ENCODE peak calls at places on chromosomes 12 and 14, in nine cellular contexts. One of them, this sample, is unnamed.

GRCh38 chr12:107398101-107398500 is 287.5 kb upstream of the PWP1 start:
- DNase-seq in AG10803: no peak
- DNase-seq in B cell: no peak
- DNase-seq in OCI-LY7: no peak
- DNase-seq in fibroblast of lung: no peak
- DNase-seq in SK-N-SH: peak
- DNase-seq in cardiac fibroblast: no peak
- DNase-seq in DND-41: no peak
- DNase-seq in psoas muscle: no peak
- DNase-seq in this sample: no peak

GRCh38 chr14:71139058-71139946 is 232.0 kb downstream of the PCNX1 start:
- DNase-seq in AG10803: peak
- DNase-seq in SK-N-SH: peak
- DNase-seq in DND-41: peak
- DNase-seq in B cell: peak
- DNase-seq in fibroblast of lung: peak
- DNase-seq in psoas muscle: peak
- DNase-seq in cardiac fibroblast: peak
- DNase-seq in OCI-LY7: peak
- DNase-seq in this sample: peak

GRCh38 chr14:93536945-93537344 is 106.2 kb downstream of the UNC79 start:
- DNase-seq in DND-41: no peak
- DNase-seq in B cell: peak
- DNase-seq in psoas muscle: no peak
- DNase-seq in AG10803: no peak
- DNase-seq in OCI-LY7: no peak
- DNase-seq in SK-N-SH: peak
- DNase-seq in fibroblast of lung: no peak
- DNase-seq in cardiac fibroblast: no peak
- DNase-seq in this sample: no peak

GRCh38 chr12:121649819-121650353 is 19.6 kb downstream of the MORN3 start:
- DNase-seq in DND-41: peak
- DNase-seq in cardiac fibroblast: no peak
- DNase-seq in psoas muscle: no peak
- DNase-seq in fibroblast of lung: no peak
- DNase-seq in B cell: no peak
- DNase-seq in OCI-LY7: no peak
- DNase-seq in SK-N-SH: no peak
- DNase-seq in AG10803: no peak
- DNase-seq in this sample: no peak

GRCh38 chr12:121442028-121442948 is 42.4 kb downstream of the RNF34 start:
- DNase-seq in cardiac fibroblast: no peak
- DNase-seq in B cell: no peak
- DNase-seq in fibroblast of lung: no peak
- DNase-seq in OCI-LY7: no peak
- DNase-seq in SK-N-SH: peak
- DNase-seq in DND-41: no peak
- DNase-seq in psoas muscle: no peak
- DNase-seq in AG10803: no peak
- DNase-seq in this sample: no peak

GRCh38 chr12:32126720-32127119 is 20.1 kb downstream of the BICD1 start:
- DNase-seq in fibroblast of lung: no peak
- DNase-seq in psoas muscle: no peak
- DNase-seq in cardiac fibroblast: peak
- DNase-seq in DND-41: no peak
- DNase-seq in AG10803: peak
- DNase-seq in SK-N-SH: no peak
- DNase-seq in B cell: no peak
- DNase-seq in OCI-LY7: no peak
- DNase-seq in this sample: no peak

GRCh38 chr12:119178544-119179334 is at the start of gene HSPB8:
- DNase-seq in fibroblast of lung: peak
- DNase-seq in psoas muscle: peak
- DNase-seq in OCI-LY7: no peak
- DNase-seq in AG10803: peak
- DNase-seq in B cell: no peak
- DNase-seq in DND-41: no peak
- DNase-seq in SK-N-SH: peak
- DNase-seq in cardiac fibroblast: peak
- DNase-seq in this sample: no peak

GRCh38 chr12:50927356-50927755 is 25.0 kb upstream of the HIGD1C start:
- DNase-seq in cardiac fibroblast: no peak
- DNase-seq in psoas muscle: no peak
- DNase-seq in OCI-LY7: no peak
- DNase-seq in DND-41: no peak
- DNase-seq in B cell: no peak
- DNase-seq in SK-N-SH: no peak
- DNase-seq in AG10803: no peak
- DNase-seq in fibroblast of lung: no peak
- DNase-seq in this sample: no peak

GRCh38 chr12:46197876-46198275 is 71.0 kb downstream of the SLC38A1 start:
- DNase-seq in psoas muscle: no peak
- DNase-seq in AG10803: no peak
- DNase-seq in cardiac fibroblast: no peak
- DNase-seq in SK-N-SH: no peak
- DNase-seq in OCI-LY7: no peak
- DNase-seq in B cell: no peak
- DNase-seq in DND-41: no peak
- DNase-seq in fibroblast of lung: no peak
- DNase-seq in this sample: no peak

GRCh38 chr12:115920395-115921183 is 356.9 kb downstream of the MED13L start:
- DNase-seq in OCI-LY7: no peak
- DNase-seq in psoas muscle: no peak
- DNase-seq in cardiac fibroblast: no peak
- DNase-seq in AG10803: peak
- DNase-seq in B cell: no peak
- DNase-seq in fibroblast of lung: no peak
- DNase-seq in SK-N-SH: no peak
- DNase-seq in DND-41: no peak
- DNase-seq in this sample: no peak

GRCh38 chr14:26595922-26596721 is 1.7 kb downstream of the NOVA1 start:
- DNase-seq in OCI-LY7: no peak
- DNase-seq in DND-41: no peak
- DNase-seq in SK-N-SH: no peak
- DNase-seq in fibroblast of lung: peak
- DNase-seq in psoas muscle: no peak
- DNase-seq in AG10803: no peak
- DNase-seq in cardiac fibroblast: peak
- DNase-seq in B cell: no peak
- DNase-seq in this sample: no peak

GRCh38 chr12:94717112-94717511 is 66.8 kb upstream of the TMCC3 start:
- DNase-seq in psoas muscle: no peak
- DNase-seq in fibroblast of lung: no peak
- DNase-seq in cardiac fibroblast: no peak
- DNase-seq in B cell: no peak
- DNase-seq in AG10803: no peak
- DNase-seq in OCI-LY7: no peak
- DNase-seq in DND-41: no peak
- DNase-seq in SK-N-SH: no peak
- DNase-seq in this sample: no peak

GRCh38 chr14:21541413-21542074 is 15.4 kb upstream of the SALL2 start:
- DNase-seq in cardiac fibroblast: no peak
- DNase-seq in psoas muscle: no peak
- DNase-seq in fibroblast of lung: no peak
- DNase-seq in B cell: no peak
- DNase-seq in SK-N-SH: no peak
- DNase-seq in OCI-LY7: no peak
- DNase-seq in AG10803: no peak
- DNase-seq in DND-41: no peak
- DNase-seq in this sample: no peak

GRCh38 chr12:130433411-130433810 is 95.7 kb downstream of the PIWIL1 start:
- DNase-seq in AG10803: no peak
- DNase-seq in fibroblast of lung: no peak
- DNase-seq in SK-N-SH: no peak
- DNase-seq in B cell: no peak
- DNase-seq in cardiac fibroblast: no peak
- DNase-seq in psoas muscle: no peak
- DNase-seq in DND-41: no peak
- DNase-seq in OCI-LY7: no peak
- DNase-seq in this sample: no peak

GRCh38 chr14:50772361-50772760 is 58.6 kb downstream of the NIN start:
- DNase-seq in fibroblast of lung: peak
- DNase-seq in psoas muscle: no peak
- DNase-seq in B cell: no peak
- DNase-seq in AG10803: peak
- DNase-seq in SK-N-SH: no peak
- DNase-seq in cardiac fibroblast: peak
- DNase-seq in OCI-LY7: no peak
- DNase-seq in DND-41: no peak
- DNase-seq in this sample: no peak

DNA sequence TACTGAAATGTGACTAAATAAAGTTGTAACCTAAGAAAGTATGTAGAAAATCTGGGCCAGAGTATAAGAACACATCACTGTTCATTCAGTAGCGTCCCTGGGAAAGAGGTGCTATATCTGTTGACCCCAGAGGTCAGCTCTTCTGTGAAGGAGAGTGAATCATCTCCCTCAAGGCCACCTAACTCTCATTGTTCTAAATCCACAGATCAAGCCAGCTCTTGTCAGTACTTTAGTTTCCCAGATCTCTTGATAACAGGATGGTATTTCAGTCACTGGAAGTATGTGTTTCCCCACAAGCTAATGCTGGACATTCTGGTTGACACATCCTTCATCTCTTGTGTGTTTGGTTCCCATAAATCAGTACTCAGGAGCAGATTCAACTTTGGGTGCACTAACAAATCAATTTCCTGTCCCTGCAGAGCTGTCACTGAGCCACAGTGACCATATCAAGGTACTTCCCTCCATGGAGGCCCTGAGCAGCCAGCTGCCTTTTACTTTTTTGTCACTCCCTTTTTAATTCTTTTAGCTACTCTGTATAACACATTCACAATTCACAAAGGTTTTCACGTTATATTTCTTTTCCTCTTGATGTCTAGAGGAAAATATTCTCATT is 7.8 kb downstream of the KRT1 start:
- DNase-seq in AG10803: no peak
- DNase-seq in cardiac fibroblast: no peak
- DNase-seq in fibroblast of lung: no peak
- DNase-seq in psoas muscle: no peak
- DNase-seq in B cell: no peak
- DNase-seq in OCI-LY7: no peak
- DNase-seq in SK-N-SH: no peak
- DNase-seq in DND-41: no peak
- DNase-seq in this sample: no peak
- TF ChIP-seq CTCF in AG10803: no peak
- TF ChIP-seq CTCF in cardiac fibroblast: no peak
- TF ChIP-seq CTCF in fibroblast of lung: no peak
- TF ChIP-seq CTCF in psoas muscle: no peak
- TF ChIP-seq CTCF in B cell: no peak
- TF ChIP-seq CTCF in OCI-LY7: no peak
- TF ChIP-seq CTCF in SK-N-SH: no peak
- TF ChIP-seq CTCF in DND-41: no peak
- TF ChIP-seq CTCF in this sample: no peak

GRCh38 chr14:102626530-102626929 is 34.1 kb downstream of the RCOR1 start:
- DNase-seq in AG10803: no peak
- DNase-seq in psoas muscle: no peak
- DNase-seq in DND-41: no peak
- DNase-seq in fibroblast of lung: no peak
- DNase-seq in SK-N-SH: no peak
- DNase-seq in B cell: no peak
- DNase-seq in cardiac fibroblast: no peak
- DNase-seq in OCI-LY7: no peak
- DNase-seq in this sample: no peak
- TF ChIP-seq CTCF in AG10803: no peak
- TF ChIP-seq CTCF in psoas muscle: no peak
- TF ChIP-seq CTCF in DND-41: no peak
- TF ChIP-seq CTCF in fibroblast of lung: no peak
- TF ChIP-seq CTCF in SK-N-SH: no peak
- TF ChIP-seq CTCF in B cell: no peak
- TF ChIP-seq CTCF in cardiac fibroblast: no peak
- TF ChIP-seq CTCF in OCI-LY7: peak
- TF ChIP-seq CTCF in this sample: no peak

DNA sequence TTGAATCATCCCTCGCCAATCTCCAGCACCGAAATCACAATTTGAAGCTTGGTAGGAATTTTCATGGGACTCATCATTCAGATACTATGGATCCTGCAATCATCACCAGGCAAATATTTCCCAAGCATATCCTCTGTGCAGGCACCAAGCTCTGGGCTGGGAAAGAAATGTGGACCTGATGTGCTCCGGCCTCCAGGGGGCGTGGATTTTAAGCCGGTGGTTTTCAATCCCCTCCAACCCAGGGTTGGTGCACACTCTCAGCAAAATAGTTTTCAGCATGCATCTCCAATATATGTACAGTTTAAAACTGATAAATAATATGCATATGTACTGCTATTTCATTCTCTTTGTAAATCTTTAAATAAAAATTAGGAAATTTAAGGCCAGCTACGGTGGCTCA is 98.9 kb downstream of the RBM19 start:
- DNase-seq in B cell: no peak
- DNase-seq in SK-N-SH: peak
- DNase-seq in fibroblast of lung: no peak
- DNase-seq in psoas muscle: no peak
- DNase-seq in OCI-LY7: no peak
- DNase-seq in DND-41: no peak
- DNase-seq in cardiac fibroblast: peak
- DNase-seq in AG10803: peak
- DNase-seq in this sample: no peak
- TF ChIP-seq CTCF in B cell: no peak
- TF ChIP-seq CTCF in SK-N-SH: peak
- TF ChIP-seq CTCF in fibroblast of lung: peak
- TF ChIP-seq CTCF in psoas muscle: no peak
- TF ChIP-seq CTCF in OCI-LY7: peak
- TF ChIP-seq CTCF in DND-41: peak
- TF ChIP-seq CTCF in cardiac fibroblast: peak
- TF ChIP-seq CTCF in AG10803: peak
- TF ChIP-seq CTCF in this sample: no peak

GRCh38 chr12:122836027-122836921 is 1.0 kb downstream of the HIP1R start:
- DNase-seq in SK-N-SH: peak
- DNase-seq in B cell: peak
- DNase-seq in cardiac fibroblast: peak
- DNase-seq in fibroblast of lung: peak
- DNase-seq in DND-41: peak
- DNase-seq in OCI-LY7: peak
- DNase-seq in psoas muscle: no peak
- DNase-seq in AG10803: no peak
- DNase-seq in this sample: peak

GRCh38 chr12:122835693-122836026 is 403 bp downstream of the HIP1R start:
- DNase-seq in fibroblast of lung: no peak
- DNase-seq in OCI-LY7: peak
- DNase-seq in SK-N-SH: peak
- DNase-seq in B cell: peak
- DNase-seq in cardiac fibroblast: no peak
- DNase-seq in psoas muscle: no peak
- DNase-seq in DND-41: peak
- DNase-seq in AG10803: no peak
- DNase-seq in this sample: peak

GRCh38 chr12:122837306-122838265 is 2.3 kb downstream of the HIP1R start:
- DNase-seq in cardiac fibroblast: no peak
- DNase-seq in psoas muscle: no peak
- DNase-seq in SK-N-SH: no peak
- DNase-seq in AG10803: no peak
- DNase-seq in B cell: no peak
- DNase-seq in OCI-LY7: peak
- DNase-seq in DND-41: no peak
- DNase-seq in fibroblast of lung: no peak
- DNase-seq in this sample: no peak

GRCh38 chr12:122834921-122835692 is at the start of gene HIP1R:
- DNase-seq in B cell: peak
- DNase-seq in SK-N-SH: peak
- DNase-seq in AG10803: no peak
- DNase-seq in DND-41: peak
- DNase-seq in OCI-LY7: peak
- DNase-seq in psoas muscle: peak
- DNase-seq in cardiac fibroblast: no peak
- DNase-seq in fibroblast of lung: peak
- DNase-seq in this sample: peak

GRCh38 chr12:122834229-122834920 is 882 bp upstream of the HIP1R start:
- DNase-seq in AG10803: peak
- DNase-seq in SK-N-SH: peak
- DNase-seq in B cell: peak
- DNase-seq in cardiac fibroblast: peak
- DNase-seq in DND-41: no peak
- DNase-seq in psoas muscle: no peak
- DNase-seq in fibroblast of lung: peak
- DNase-seq in OCI-LY7: no peak
- DNase-seq in this sample: no peak
- TF ChIP-seq CTCF in AG10803: peak
- TF ChIP-seq CTCF in SK-N-SH: peak
- TF ChIP-seq CTCF in B cell: peak
- TF ChIP-seq CTCF in cardiac fibroblast: peak
- TF ChIP-seq CTCF in DND-41: peak
- TF ChIP-seq CTCF in psoas muscle: no peak
- TF ChIP-seq CTCF in fibroblast of lung: peak
- TF ChIP-seq CTCF in OCI-LY7: peak
- TF ChIP-seq CTCF in this sample: no peak

This sample was measured in GM10248.